ENCODE peak calls at places on chromosomes 16 and 17, in ten cellular contexts. F is heart right ventricle, M is hepatocyte, A is neuronal stem cell, D is tibial nerve, Z is mesendoderm, I is tibial artery, P is OCI-LY7, C is lower lobe of right lung, E is transverse colon. S is an unnamed sample. For H3K4me1, the result is how much of the 10 kb centered on the place peaks cover.

GRCh38 chr17:73575470-73576235 is 68.6 kb downstream of the SDK2 start:
- DNase-seq in C (no peak), I (no peak), P (no peak), E (no peak), Z (no peak), F (no peak), D (no peak), A (no peak), M (no peak), S (no peak)

GRCh38 chr16:69865701-69866100 is 85.4 kb upstream of the CLEC18A start:
- DNase-seq in D (no peak), I (no peak), M (no peak), C (no peak), F (no peak), P (no peak), Z (peak), E (no peak), A (no peak), S (no peak)

GRCh38 chr16:29744541-29745101 is 1.2 kb downstream of the C16orf54 start:
- DNase-seq in Z (no peak), P (no peak), F (no peak), A (no peak), M (no peak), D (no peak), E (no peak), I (no peak), C (no peak), S (no peak)

GRCh38 chr17:58452738-58453137 is 35.4 kb upstream of the RNF43 start:
- DNase-seq in I (no peak), M (no peak), F (no peak), D (no peak), E (no peak), P (no peak), A (no peak), C (no peak), Z (peak), S (no peak)

GRCh38 chr17:40564195-40564882 is 933 bp downstream of the CCR7 start:
- DNase-seq in D (no peak), C (no peak), E (no peak), A (no peak), M (no peak), Z (no peak), I (peak), F (no peak), P (no peak), S (no peak)

GRCh38 chr16:87216148-87216823 is 100.9 kb downstream of the C16orf95 start:
- DNase-seq in A (no peak), P (no peak), F (no peak), M (no peak), Z (no peak), C (no peak), I (peak), D (peak), E (no peak), S (no peak)

GRCh38 chr16:28082624-28083023 is 19.1 kb upstream of the GSG1L start:
- DNase-seq in F (no peak), E (peak), P (no peak), M (peak), Z (no peak), A (no peak), C (no peak), D (peak), I (no peak), S (peak)

GRCh38 chr16:51674615-51675014 is 523.5 kb upstream of the SALL1 start:
- DNase-seq in P (no peak), I (no peak), A (no peak), D (no peak), M (no peak), F (no peak), C (no peak), Z (no peak), E (no peak), S (no peak)

GRCh38 chr17:17511293-17511741 is 15.1 kb upstream of the RASD1 start:
- DNase-seq in I (no peak), A (no peak), D (no peak), F (no peak), Z (no peak), P (no peak), M (no peak), E (no peak), C (peak), S (no peak)

GRCh38 chr17:74152591-74153455 is 50.7 kb upstream of the RPL38 start:
- DNase-seq in C (no peak), M (peak), D (peak), I (peak), F (no peak), P (no peak), Z (peak), E (no peak), A (no peak), S (no peak)

GRCh38 chr17:73944366-73944765 is 259.1 kb upstream of the RPL38 start:
- DNase-seq in F (no peak), D (no peak), Z (no peak), E (no peak), C (no peak), P (no peak), M (no peak), A (no peak), I (no peak), S (no peak)

GRCh38 chr16:85555549-85556455 is 57.3 kb upstream of the GSE1 start:
- DNase-seq in D (peak), F (peak), E (peak), C (peak), P (peak), Z (peak), M (peak), I (no peak), A (no peak), S (peak)

GRCh38 chr17:7587831-7588230 is 2.1 kb downstream of the SOX15 start:
- DNase-seq in M (no peak), A (no peak), D (no peak), E (no peak), I (no peak), F (no peak), Z (no peak), P (no peak), C (no peak), S (peak)

GRCh38 chr17:43891851-43892671 is 15.3 kb downstream of the MPP2 start:
- DNase-seq in I (no peak), D (no peak), Z (no peak), M (no peak), A (no peak), E (no peak), F (no peak), P (no peak), C (no peak), S (no peak)

GRCh38 chr17:6894206-6894528 is 62.6 kb upstream of the TEKT1 start:
- DNase-seq in A (peak), D (no peak), Z (peak), F (no peak), E (no peak), I (no peak), M (no peak), C (no peak), P (peak), S (no peak)

GRCh38 chr17:9291912-9292562 is 270.7 kb downstream of the NTN1 start:
- DNase-seq in I (peak), C (no peak), P (peak), E (peak), D (peak), A (no peak), F (peak), M (peak), Z (peak), S (no peak)

GRCh38 chr16:10526962-10527361 is 53.4 kb downstream of the EMP2 start:
- DNase-seq in A (no peak), C (no peak), F (no peak), E (no peak), M (no peak), I (no peak), D (no peak), P (no peak), Z (no peak), S (no peak)

GRCh38 chr16:70737377-70738082 is 51.7 kb upstream of the MTSS2 start:
- DNase-seq in C (peak), E (peak), Z (no peak), P (peak), M (peak), A (no peak), I (peak), F (peak), D (peak), S (peak)

GRCh38 chr16:10741844-10742243 is 1.8 kb upstream of the NUBP1 start:
- DNase-seq in E (peak), M (no peak), A (no peak), D (no peak), Z (no peak), F (peak), I (no peak), C (no peak), P (no peak), S (no peak)

GRCh38 chr17:41683441-41684007 is 5.2 kb upstream of the EIF1 start:
- DNase-seq in Z (no peak), I (no peak), E (no peak), F (no peak), A (no peak), C (no peak), P (no peak), M (no peak), D (no peak), S (no peak)

GRCh38 chr17:36691606-36692005 is 90.2 kb downstream of the MRM1 start:
- DNase-seq in M (no peak), C (no peak), A (no peak), F (no peak), P (no peak), Z (no peak), E (no peak), I (no peak), D (no peak), S (no peak)

GRCh38 chr16:4637501-4638166 is 13.0 kb downstream of the MGRN1 start:
- DNase-seq in C (no peak), P (no peak), E (no peak), D (no peak), F (no peak), Z (no peak), M (no peak), A (no peak), I (no peak), S (no peak)

GRCh38 chr17:45226620-45227019 is 4.9 kb downstream of the FMNL1 start:
- DNase-seq in Z (no peak), E (no peak), A (no peak), C (no peak), I (no peak), M (no peak), F (no peak), D (no peak), P (peak), S (no peak)

GRCh38 chr17:45228985-45229517 is 7.4 kb downstream of the FMNL1 start:
- DNase-seq in P (peak), Z (peak), C (peak), D (peak), I (peak), M (peak), E (peak), F (peak), A (no peak), S (peak)

GRCh38 chr17:45227101-45227591 is 5.5 kb downstream of the FMNL1 start:
- DNase-seq in C (no peak), I (no peak), Z (no peak), F (no peak), A (no peak), D (no peak), P (peak), E (peak), M (peak), S (no peak)

GRCh38 chr17:45228121-45228941 is 6.6 kb downstream of the FMNL1 start:
- DNase-seq in E (peak), F (no peak), P (peak), I (no peak), D (no peak), M (peak), A (no peak), C (no peak), Z (no peak), S (no peak)

DNA sequence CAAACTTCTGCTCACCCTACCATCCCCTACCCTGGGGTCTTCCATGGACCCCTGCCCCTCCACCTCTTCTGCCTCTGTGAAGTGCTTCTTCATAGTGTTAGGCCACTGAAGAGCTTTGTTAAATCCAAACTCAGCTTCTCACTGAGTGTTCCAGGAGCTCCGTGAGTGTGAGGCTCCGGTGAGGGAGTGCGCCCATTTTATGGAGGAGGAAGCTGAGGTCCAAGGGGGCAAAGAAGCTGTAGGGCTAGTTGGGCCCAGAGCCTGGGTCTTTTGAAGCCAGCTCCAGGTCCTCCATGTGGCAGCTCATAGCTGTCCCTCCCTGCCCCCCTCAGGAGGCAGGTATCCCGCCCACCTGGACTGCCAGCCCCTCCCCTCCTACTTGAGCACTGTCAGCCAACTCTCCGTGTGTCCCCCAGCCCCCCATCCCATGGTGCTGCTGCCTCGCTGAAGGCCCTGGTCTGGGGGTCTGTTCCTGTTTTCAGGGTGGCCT is 6.0 kb downstream of the FMNL1 start:
- DNase-seq in C (no peak), Z (no peak), E (no peak), D (no peak), F (no peak), M (peak), P (peak), A (no peak), I (no peak), S (no peak)
- H3K4me1 ChIP-seq in C (half or more), Z (under half), E (under half), D (under half), F (half or more), M (under half), P (half or more), A (under half), I (under half), S (half or more)

GRCh38 chr17:75877752-75878173 is 618 bp downstream of the TRIM47 start:
- DNase-seq in M (peak), A (peak), F (peak), E (peak), D (peak), P (peak), Z (peak), I (peak), C (peak), S (peak)
- H3K4me1 ChIP-seq in M (under half), A (under half), F (half or more), E (under half), D (under half), P (under half), Z (under half), I (under half), C (half or more), S (under half)

GRCh38 chr16:11980167-11980844 is 3.8 kb downstream of the SNX29 start:
- DNase-seq in Z (no peak), M (no peak), F (no peak), C (no peak), A (no peak), I (no peak), P (no peak), E (no peak), D (no peak), S (no peak)
- H3K4me1 ChIP-seq in Z (under half), M (under half), F (under half), C (under half), A (under half), I (under half), P (under half), E (under half), D (under half), S (under half)

GRCh38 chr16:3066440-3066748 is 954 bp downstream of the IL32 start:
- DNase-seq in P (no peak), Z (no peak), A (no peak), M (no peak), I (no peak), F (no peak), D (no peak), E (no peak), C (no peak), S (no peak)
- H3K4me1 ChIP-seq in P (under half), Z (under half), A (under half), M (under half), I (under half), F (under half), D (under half), E (under half), C (under half), S (under half)

GRCh38 chr17:77974396-77974795 is 15.9 kb downstream of the TNRC6C start:
- DNase-seq in Z (no peak), P (no peak), M (no peak), E (no peak), A (no peak), I (no peak), D (no peak), F (no peak), C (no peak), S (no peak)

GRCh38 chr17:77968788-77969187 is 10.3 kb downstream of the TNRC6C start:
- DNase-seq in I (no peak), P (no peak), D (no peak), M (no peak), C (no peak), A (no peak), Z (no peak), F (no peak), E (no peak), S (no peak)

GRCh38 chr17:77973953-77974352 is 15.4 kb downstream of the TNRC6C start:
- DNase-seq in F (no peak), I (no peak), C (no peak), D (no peak), A (no peak), P (no peak), Z (no peak), E (no peak), M (no peak), S (no peak)
- H3K4me1 ChIP-seq in F (under half), I (under half), C (under half), D (under half), A (under half), P (under half), Z (under half), E (under half), M (under half), S (under half)

GRCh38 chr17:1159781-1160180 is 20.0 kb downstream of the ABR start:
- DNase-seq in E (no peak), A (no peak), C (no peak), I (no peak), F (no peak), P (no peak), Z (no peak), M (no peak), D (no peak), S (no peak)
- H3K4me1 ChIP-seq in E (under half), A (under half), C (under half), I (under half), F (under half), P (under half), Z (under half), M (under half), D (under half), S (under half)